ENCODE peak calls at places on chromosomes 12 and 14, in nine cellular contexts. W is thoracic aorta; O is astrocyte of the spinal cord; I is nephron progenitor cell; U is fibroblast of the aortic adventitia; C is tibial nerve; V is tibial artery; P is HCT116; D is CD8-positive, alpha-beta T cell. A is an unnamed sample.

GRCh38 chr14:97266653-97267052 is 469.5 kb downstream of the VRK1 start:
- DNase-seq in W (no peak), O (peak), I (no peak), D (no peak), P (peak), V (no peak), U (no peak), C (no peak), A (no peak)

GRCh38 chr14:105528859-105529505 is 2.6 kb downstream of the TMEM121 start:
- DNase-seq in U (no peak), P (no peak), I (no peak), D (no peak), O (no peak), V (no peak), W (no peak), C (no peak), A (no peak)

GRCh38 chr14:89255852-89256251 is 161.2 kb downstream of the FOXN3 start:
- DNase-seq in C (no peak), V (no peak), O (no peak), U (no peak), P (no peak), W (no peak), I (no peak), D (no peak), A (no peak)

GRCh38 chr12:20213851-20214250 is 154.5 kb upstream of the PDE3A start:
- DNase-seq in D (no peak), O (no peak), U (peak), I (no peak), V (no peak), W (no peak), C (no peak), P (no peak), A (no peak)

GRCh38 chr12:72134934-72135333 is 137.2 kb upstream of the TRHDE start:
- DNase-seq in U (no peak), W (no peak), D (no peak), I (no peak), P (no peak), O (no peak), V (no peak), C (no peak), A (no peak)

GRCh38 chr12:56593909-56594621 is 36.1 kb downstream of the BAZ2A start:
- DNase-seq in P (peak), C (peak), O (peak), U (peak), D (peak), W (no peak), I (peak), V (peak), A (peak)

GRCh38 chr14:95518045-95518751 is 1.7 kb upstream of the SYNE3 start:
- DNase-seq in P (no peak), U (peak), V (no peak), W (no peak), C (no peak), O (peak), I (no peak), D (no peak), A (no peak)

GRCh38 chr14:21054123-21054767 is 3.4 kb upstream of the RNASE8 start:
- DNase-seq in V (no peak), W (no peak), C (no peak), D (no peak), O (no peak), P (no peak), U (no peak), I (no peak), A (no peak)

GRCh38 chr12:121190523-121191031 is 19.4 kb upstream of the P2RX4 start:
- DNase-seq in D (no peak), O (peak), V (no peak), W (no peak), C (no peak), P (no peak), U (peak), I (no peak), A (no peak)

GRCh38 chr14:62763951-62764350 is 281.3 kb downstream of the KCNH5 start:
- DNase-seq in P (no peak), C (no peak), W (no peak), I (no peak), O (no peak), D (no peak), V (no peak), U (no peak), A (no peak)

GRCh38 chr14:78425332-78425731 is 255.2 kb downstream of the NRXN3 start:
- DNase-seq in O (no peak), V (no peak), P (no peak), U (no peak), W (no peak), D (no peak), I (no peak), C (no peak), A (no peak)

GRCh38 chr12:131221061-131221945 is 267.6 kb downstream of the ADGRD1 start:
- DNase-seq in V (no peak), I (peak), C (no peak), O (no peak), U (no peak), W (no peak), D (no peak), P (no peak), A (no peak)

GRCh38 chr12:21296348-21296747 is 38.4 kb downstream of the SLCO1A2 start:
- DNase-seq in C (no peak), W (no peak), D (no peak), U (no peak), P (no peak), O (no peak), V (no peak), I (no peak), A (no peak)

GRCh38 chr12:7171854-7172253 is 17.6 kb upstream of the PEX5 start:
- DNase-seq in I (no peak), D (no peak), C (no peak), O (no peak), P (no peak), V (no peak), U (no peak), W (no peak), A (no peak)

GRCh38 chr14:69539631-69540410 is 34.9 kb downstream of the CCDC177 start:
- DNase-seq in D (no peak), O (peak), W (no peak), P (no peak), U (peak), C (no peak), I (no peak), V (peak), A (no peak)

GRCh38 chr14:77878783-77879182 is 78.9 kb downstream of the ADCK1 start:
- DNase-seq in C (no peak), P (no peak), O (no peak), I (no peak), D (no peak), V (no peak), U (no peak), W (no peak), A (no peak)

GRCh38 chr12:22738945-22739344 is 114.0 kb downstream of the ETNK1 start:
- DNase-seq in C (no peak), V (no peak), U (peak), I (no peak), D (no peak), O (peak), P (no peak), W (no peak), A (no peak)

GRCh38 chr12:5587701-5588100 is 155.8 kb downstream of the NTF3 start:
- DNase-seq in P (no peak), C (no peak), D (no peak), U (no peak), O (no peak), W (no peak), I (peak), V (no peak), A (no peak)

GRCh38 chr12:111269688-111270087 is 99.2 kb downstream of the PHETA1 start:
- DNase-seq in W (no peak), I (no peak), U (no peak), C (no peak), P (no peak), D (no peak), O (no peak), V (no peak), A (no peak)

GRCh38 chr14:72780771-72781170 is 113.1 kb downstream of the DPF3 start:
- DNase-seq in I (no peak), O (peak), P (no peak), D (no peak), V (no peak), U (peak), C (no peak), W (no peak), A (no peak)

GRCh38 chr14:89252887-89253532 is 164.0 kb downstream of the FOXN3 start:
- DNase-seq in C (no peak), P (no peak), D (no peak), U (no peak), W (no peak), V (peak), O (no peak), I (no peak), A (no peak)

GRCh38 chr12:69331482-69331845 is 16.7 kb upstream of the LYZ start:
- DNase-seq in V (no peak), I (no peak), C (no peak), P (no peak), W (no peak), D (no peak), O (peak), U (peak), A (no peak)

GRCh38 chr14:99194136-99194535 is 77.9 kb downstream of the BCL11B start:
- DNase-seq in V (no peak), P (no peak), C (no peak), I (no peak), W (no peak), O (no peak), D (no peak), U (no peak), A (no peak)

GRCh38 chr12:25424186-25424854 is 128.8 kb downstream of the LMNTD1 start:
- DNase-seq in O (no peak), I (no peak), V (no peak), U (peak), C (peak), P (no peak), W (no peak), D (no peak), A (no peak)

GRCh38 chr14:35221462-35221861 is 70.7 kb upstream of the PSMA6 start:
- DNase-seq in C (no peak), D (no peak), U (no peak), W (no peak), I (no peak), O (peak), P (no peak), V (no peak), A (no peak)

GRCh38 chr14:74049886-74050495 is 30.8 kb downstream of the BBOF1 start:
- DNase-seq in V (no peak), W (no peak), O (no peak), U (no peak), P (no peak), C (no peak), D (no peak), I (no peak), A (no peak)

GRCh38 chr12:59929091-59929490 is 333.3 kb downstream of the SLC16A7 start:
- DNase-seq in P (no peak), U (peak), W (no peak), D (no peak), V (no peak), C (no peak), I (no peak), O (peak), A (no peak)

GRCh38 chr14:48398675-48399282 is 723.4 kb upstream of the MDGA2 start:
- DNase-seq in D (no peak), V (no peak), O (peak), I (peak), U (peak), W (no peak), P (peak), C (no peak), A (no peak)

GRCh38 chr14:70809238-70810214 is at the start of gene MAP3K9:
- DNase-seq in P (peak), V (peak), C (no peak), D (peak), U (no peak), I (peak), W (no peak), O (peak), A (peak)

GRCh38 chr14:70127186-70127585 is 61.6 kb downstream of the SLC8A3 start:
- DNase-seq in W (no peak), P (no peak), I (no peak), U (no peak), O (no peak), V (no peak), D (no peak), C (no peak), A (no peak)

GRCh38 chr14:54782803-54783659 is 119.6 kb downstream of the GCH1 start:
- DNase-seq in O (no peak), U (no peak), P (no peak), I (peak), C (no peak), W (no peak), D (no peak), V (peak), A (peak)

GRCh38 chr12:107379852-107380567 is 286.7 kb upstream of the CRY1 start:
- DNase-seq in C (no peak), P (peak), O (peak), W (no peak), D (no peak), I (no peak), V (no peak), U (peak), A (no peak)

GRCh38 chr12:119742700-119743099 is 74.8 kb downstream of the PRKAB1 start:
- DNase-seq in D (no peak), U (no peak), P (no peak), O (no peak), V (no peak), C (no peak), I (no peak), W (no peak), A (no peak)
- TF ChIP-seq CTCF in D (no peak), U (no peak), P (no peak), O (no peak), V (no peak), C (no peak), I (no peak), W (no peak), A (no peak)

DNA sequence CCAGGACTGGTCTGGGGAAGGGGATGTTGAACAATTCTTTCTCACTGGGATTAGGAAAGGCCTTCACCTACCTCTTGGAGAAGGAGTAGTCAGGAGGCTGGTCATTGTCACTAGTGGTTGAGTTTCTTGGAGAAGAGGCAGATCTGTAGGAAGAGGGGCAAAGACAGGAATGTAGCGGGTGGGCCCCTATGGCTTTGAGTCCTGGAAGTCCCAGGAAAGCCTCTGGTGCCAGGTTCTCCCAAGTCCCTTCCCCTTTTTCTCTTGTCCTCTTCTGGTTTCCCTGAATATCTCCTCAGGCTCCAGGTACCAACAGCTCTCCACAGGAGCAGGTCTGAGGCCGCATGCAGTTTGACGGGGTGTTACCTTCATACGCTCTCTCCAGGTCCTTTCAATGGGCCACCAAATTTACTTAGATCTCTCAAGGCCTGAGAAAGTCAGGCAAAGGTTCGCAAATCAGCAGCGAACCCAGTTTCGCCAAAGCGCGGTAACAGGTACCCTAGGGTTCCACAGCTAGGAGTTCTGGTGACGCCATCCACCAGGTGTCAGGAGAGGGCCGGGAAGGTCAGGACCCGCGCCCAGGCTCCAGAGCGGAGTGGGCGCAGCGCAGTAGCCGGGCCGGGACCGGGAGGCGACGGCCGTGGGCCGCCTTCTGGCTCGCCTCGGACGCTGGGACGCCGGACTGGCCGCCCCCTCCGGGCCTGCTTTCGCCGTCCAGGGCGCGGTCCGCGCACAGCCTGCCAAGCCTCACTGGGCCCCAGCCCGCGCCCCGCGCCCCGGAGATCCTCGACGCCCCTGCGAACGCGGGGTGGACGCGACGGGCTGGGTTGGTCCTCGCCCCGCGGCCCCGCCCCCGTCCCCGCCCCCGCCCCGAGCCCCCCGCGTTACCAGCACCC is 795 bp downstream of the SMAGP start:
- DNase-seq in U (peak), V (no peak), O (peak), W (no peak), D (peak), C (no peak), I (peak), P (no peak), A (peak)
- TF ChIP-seq CTCF in U (peak), V (no peak), O (peak), W (peak), D (peak), C (peak), I (no peak), P (peak), A (no peak)

DNA sequence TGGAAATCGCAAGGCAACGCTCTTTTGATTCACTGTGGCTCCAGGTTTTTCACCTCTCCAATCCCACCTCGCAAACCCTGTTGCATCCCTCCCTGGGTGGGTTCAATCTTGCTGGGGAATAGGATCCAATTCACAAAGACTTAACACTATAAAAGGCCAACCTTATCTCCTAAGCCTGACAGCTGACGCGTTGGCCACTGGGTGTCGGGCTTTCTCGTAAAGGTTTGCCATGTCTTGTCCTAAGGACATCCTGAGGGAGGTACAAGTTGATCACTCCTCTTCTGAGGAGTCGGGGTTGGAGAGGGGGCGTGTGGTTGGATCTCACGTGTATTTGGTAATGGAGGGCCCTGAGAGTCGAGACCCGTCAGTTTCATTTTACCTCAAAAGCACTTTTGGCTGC is 112.6 kb upstream of the FZD10 start:
- DNase-seq in V (no peak), I (no peak), W (no peak), U (no peak), O (no peak), D (no peak), C (no peak), P (no peak), A (no peak)
- TF ChIP-seq CTCF in V (no peak), I (no peak), W (no peak), U (no peak), O (no peak), D (no peak), C (no peak), P (no peak), A (no peak)

GRCh38 chr12:85029456-85029855 is 6.6 kb downstream of the TSPAN19 start:
- DNase-seq in V (no peak), C (no peak), W (no peak), I (no peak), P (peak), O (peak), D (no peak), U (peak), A (no peak)
- TF ChIP-seq CTCF in V (peak), C (peak), W (peak), I (peak), P (peak), O (peak), D (peak), U (peak), A (no peak)

GRCh38 chr12:90939382-90939781 is 15.6 kb downstream of the CCER1 start:
- DNase-seq in C (no peak), U (peak), O (no peak), I (no peak), W (no peak), D (no peak), V (no peak), P (no peak), A (no peak)

GRCh38 chr12:90938451-90938850 is 16.5 kb downstream of the CCER1 start:
- DNase-seq in U (peak), I (no peak), D (no peak), C (no peak), V (no peak), W (no peak), O (peak), P (no peak), A (no peak)

GRCh38 chr12:90940872-90941499 is 14.0 kb downstream of the CCER1 start:
- DNase-seq in D (no peak), V (no peak), I (no peak), U (peak), W (no peak), O (peak), C (no peak), P (peak), A (no peak)

GRCh38 chr12:90936230-90937005 is 18.6 kb downstream of the CCER1 start:
- DNase-seq in W (no peak), C (no peak), U (no peak), D (no peak), V (no peak), O (no peak), I (no peak), P (no peak), A (no peak)
- TF ChIP-seq CTCF in W (no peak), C (no peak), U (no peak), D (no peak), V (no peak), O (no peak), I (no peak), P (no peak), A (no peak)